ENCODE peak calls at places on chromosomes 1 and 21, in nine cellular contexts. V is left lung; I is cardiac muscle cell; K is CD4-positive, CD25-positive, alpha-beta regulatory T cell; B is sigmoid colon; X is CD8-positive, alpha-beta memory T cell; Q is HCT116; M is suprapubic skin; W is lung. N is an unnamed sample.
A peak's percentile ranks its signal among the peaks of the same experiment; 100 is the strongest.

GRCh38 chr1:154406572-154406879 is 1.4 kb downstream of the IL6R start:
- DNase-seq in V (no peak), I (no peak), K (no peak), B (no peak), X (no peak), Q (no peak), M (no peak), W (no peak), N (no peak)

GRCh38 chr1:202200112-202200548 is 6.5 kb downstream of the LGR6 start:
- DNase-seq in V (no peak), I (peak; percentile 10), K (no peak), B (no peak), X (no peak), Q (peak; percentile 52), M (no peak), W (no peak), N (no peak)

GRCh38 chr21:35860181-35860869 is 200.0 kb downstream of the SETD4 start:
- DNase-seq in V (no peak), I (no peak), K (no peak), B (no peak), X (no peak), Q (no peak), M (no peak), W (no peak), N (no peak)

GRCh38 chr1:94641990-94642389 is 100.4 kb upstream of the F3 start:
- DNase-seq in V (no peak), I (no peak), K (no peak), B (no peak), X (no peak), Q (no peak), M (no peak), W (no peak), N (no peak)

GRCh38 chr1:207959995-207960745 is 49.2 kb upstream of the CD34 start:
- DNase-seq in V (no peak), I (no peak), K (no peak), B (no peak), X (no peak), Q (no peak), M (no peak), W (no peak), N (no peak)

GRCh38 chr1:223811634-223812101 is 34.1 kb downstream of the TP53BP2 start:
- DNase-seq in V (no peak), I (peak; percentile 63), K (no peak), B (no peak), X (no peak), Q (peak; percentile 15), M (no peak), W (no peak), N (no peak)

GRCh38 chr1:177976596-177976995 is 6.7 kb upstream of the SEC16B start:
- DNase-seq in V (no peak), I (no peak), K (no peak), B (no peak), X (no peak), Q (no peak), M (no peak), W (no peak), N (no peak)

GRCh38 chr1:199020046-199020445 is 381.2 kb downstream of the PTPRC start:
- DNase-seq in V (no peak), I (no peak), K (no peak), B (no peak), X (no peak), Q (no peak), M (no peak), W (no peak), N (no peak)

GRCh38 chr21:32300117-32300681 is 1.5 kb downstream of the MRAP start:
- DNase-seq in V (no peak), I (no peak), K (no peak), B (no peak), X (no peak), Q (no peak), M (peak; percentile 54), W (no peak), N (no peak)

GRCh38 chr1:201020647-201021332 is 2.7 kb downstream of the KIF21B start:
- DNase-seq in V (no peak), I (peak; percentile 74), K (peak; percentile 15), B (no peak), X (peak; percentile 14), Q (no peak), M (no peak), W (no peak), N (no peak)

GRCh38 chr1:153783233-153784190 is 8.3 kb downstream of the SLC27A3 start:
- DNase-seq in V (peak; percentile 93), I (peak; percentile 94), K (peak; percentile 85), B (peak; percentile 95), X (peak; percentile 89), Q (peak; percentile 71), M (peak; percentile 93), W (peak; percentile 88), N (no peak)

GRCh38 chr1:12194666-12195216 is 27.9 kb downstream of the TNFRSF1B start:
- DNase-seq in V (no peak), I (no peak), K (no peak), B (no peak), X (no peak), Q (no peak), M (no peak), W (no peak), N (no peak)

DNA sequence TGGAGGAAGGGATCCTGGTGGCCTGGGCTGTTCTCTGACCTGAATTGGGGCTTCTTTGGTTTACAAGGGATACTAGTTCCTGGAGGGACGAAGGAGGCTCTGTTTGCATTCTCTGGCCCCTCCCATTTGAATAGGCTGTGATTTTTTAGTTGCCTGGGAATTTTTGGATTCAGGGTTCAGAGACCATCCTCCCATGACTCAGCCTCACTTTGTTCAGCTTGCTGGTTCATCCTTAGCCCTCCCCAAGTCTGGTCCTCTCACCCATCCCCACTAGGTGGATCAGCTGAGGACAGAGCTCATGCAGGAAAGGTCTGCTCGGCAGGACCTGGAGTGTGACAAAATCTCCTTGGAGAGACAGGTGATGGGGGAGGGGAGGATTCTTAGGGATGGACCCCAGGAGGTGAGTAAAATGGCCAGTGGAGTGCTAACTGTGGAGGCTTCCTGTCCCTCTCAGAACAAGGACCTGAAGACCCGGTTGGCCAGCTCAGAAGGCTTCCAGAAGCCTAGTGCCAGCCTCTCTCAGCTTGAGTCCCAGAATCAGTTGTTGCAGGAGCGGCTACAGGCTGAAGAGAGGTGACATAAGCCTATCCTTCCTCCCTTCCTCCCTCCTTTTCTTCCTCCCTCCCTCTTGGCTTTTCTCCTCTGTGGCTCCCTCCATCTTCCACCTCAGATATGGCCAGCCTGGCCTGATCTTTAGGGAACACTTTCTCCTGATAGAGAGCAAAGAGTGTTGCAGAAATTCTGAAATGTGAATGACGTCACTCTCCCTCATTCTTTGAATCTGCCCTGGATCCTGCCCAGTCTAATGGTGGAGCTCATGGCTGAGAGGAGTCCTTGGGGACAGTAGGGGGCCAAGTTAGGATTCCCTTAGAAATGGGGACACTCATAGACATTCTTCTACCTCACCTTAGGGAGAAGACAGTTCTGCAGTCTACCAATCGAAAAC is 4.5 kb upstream of the TUFT1 start:
- DNase-seq in V (no peak), I (no peak), K (no peak), B (no peak), X (no peak), Q (no peak), M (no peak), W (no peak), N (no peak)
- H3K36me3 ChIP-seq in V (no peaks in the 10 kb centered on the region), I (no peaks in the 10 kb centered on the region), K (no peaks in the 10 kb centered on the region), B (no peaks in the 10 kb centered on the region), X (no peaks in the 10 kb centered on the region), Q (peaks cover 4% of the 10 kb centered on the region), M (no peaks in the 10 kb centered on the region), W (peaks cover 3% of the 10 kb centered on the region), N (no peaks in the 10 kb centered on the region)

DNA sequence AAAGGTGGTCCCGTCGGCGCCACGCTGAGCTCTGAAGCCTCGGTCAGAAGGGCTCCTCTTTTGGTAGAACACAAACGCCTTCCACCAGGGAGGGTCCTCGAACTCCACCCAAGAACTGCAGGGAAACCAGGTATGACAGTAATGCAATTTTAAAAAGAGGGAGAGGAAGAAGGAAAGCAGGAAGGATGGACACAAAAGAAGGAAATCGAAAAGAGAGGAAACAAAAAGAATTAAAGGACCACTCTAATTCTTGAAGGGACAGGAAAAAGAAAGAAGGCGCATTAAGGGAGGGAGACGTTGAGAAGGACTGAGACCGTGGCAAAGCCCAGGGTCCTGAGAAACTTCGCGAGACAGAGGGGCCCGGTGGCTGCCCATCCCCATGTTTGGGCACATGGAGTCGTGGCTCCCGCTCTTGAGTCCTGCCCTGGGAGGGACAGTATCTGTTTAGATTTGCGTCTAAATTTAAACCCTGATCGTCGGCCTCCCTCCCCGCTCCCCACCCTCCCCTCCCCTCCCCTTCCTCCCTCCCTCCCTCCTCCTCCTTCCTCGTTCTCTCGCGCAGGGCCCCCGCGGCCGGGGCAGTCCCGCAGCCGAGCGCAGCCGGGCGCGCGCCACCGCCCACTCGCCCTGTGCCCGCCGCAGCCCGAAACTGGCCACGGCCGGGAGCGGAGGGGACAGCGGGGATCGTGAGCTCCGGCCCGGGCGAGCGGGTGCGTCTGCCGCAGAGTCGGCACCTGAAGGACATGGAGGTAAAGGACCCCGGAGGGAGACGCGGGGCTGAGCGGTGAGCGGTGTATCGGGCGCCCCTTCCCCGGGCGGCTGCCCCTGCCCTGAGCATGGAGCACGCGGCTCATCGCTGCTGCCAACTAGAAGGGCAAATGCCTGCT is at the start of gene RCSD1:
- DNase-seq in V (peak; percentile 69), I (no peak), K (peak; percentile 46), B (no peak), X (peak; percentile 54), Q (no peak), M (no peak), W (no peak), N (no peak)
- H3K4me1 ChIP-seq in V (peaks cover 6% of the 10 kb centered on the region), I (peaks cover 52% of the 10 kb centered on the region), K (peaks cover 78% of the 10 kb centered on the region), B (peaks cover 10% of the 10 kb centered on the region), X (peaks cover 71% of the 10 kb centered on the region), Q (no peaks in the 10 kb centered on the region), M (peaks cover 15% of the 10 kb centered on the region), W (peaks cover 17% of the 10 kb centered on the region), N (peaks cover 30% of the 10 kb centered on the region)

GRCh38 chr1:228343211-228343661 is 63.4 kb downstream of the TRIM11 start:
- DNase-seq in V (peak; percentile 30), I (no peak), K (no peak), B (peak; percentile 56), X (peak; percentile 0), Q (no peak), M (no peak), W (no peak), N (no peak)
- H3K9me3 ChIP-seq in V (no peaks in the 10 kb centered on the region), I (no peaks in the 10 kb centered on the region), K (no peaks in the 10 kb centered on the region), B (no peaks in the 10 kb centered on the region), X (no peaks in the 10 kb centered on the region), Q (no peaks in the 10 kb centered on the region), M (no peaks in the 10 kb centered on the region), W (no peaks in the 10 kb centered on the region), N (no peaks in the 10 kb centered on the region)

GRCh38 chr21:45490049-45490731 is 52.0 kb downstream of the SLC19A1 start:
- DNase-seq in V (no peak), I (no peak), K (no peak), B (no peak), X (no peak), Q (no peak), M (no peak), W (no peak), N (no peak)
- H3K36me3 ChIP-seq in V (no peaks in the 10 kb centered on the region), I (peaks cover 20% of the 10 kb centered on the region), K (no peaks in the 10 kb centered on the region), B (no peaks in the 10 kb centered on the region), X (no peaks in the 10 kb centered on the region), Q (no peaks in the 10 kb centered on the region), M (peaks cover 27% of the 10 kb centered on the region), W (peaks cover 9% of the 10 kb centered on the region), N (peaks cover 65% of the 10 kb centered on the region)

GRCh38 chr1:17545354-17545753 is 5.9 kb downstream of the ARHGEF10L start:
- DNase-seq in V (no peak), I (peak; percentile 67), K (no peak), B (no peak), X (no peak), Q (no peak), M (no peak), W (no peak), N (no peak)
- H3K4me1 ChIP-seq in V (no peaks in the 10 kb centered on the region), I (peaks cover 8% of the 10 kb centered on the region), K (no peaks in the 10 kb centered on the region), B (peaks cover 38% of the 10 kb centered on the region), X (no peaks in the 10 kb centered on the region), Q (peaks cover 64% of the 10 kb centered on the region), M (peaks cover 34% of the 10 kb centered on the region), W (peaks cover 6% of the 10 kb centered on the region), N (peaks cover 92% of the 10 kb centered on the region)

N was measured in thoracic aorta.